ENCODE peak calls at places on chromosomes 3 and 15, in four cellular contexts. One of them, this sample, is unnamed.

GRCh38 chr3:177538064-177538742 is 340.9 kb upstream of the TBL1XR1 start:
- DNase-seq in breast epithelium: no peak
- DNase-seq in CD8-positive, alpha-beta T cell: no peak
- DNase-seq in uterus: no peak
- DNase-seq in this sample: no peak

GRCh38 chr3:31565288-31565687 is 32.6 kb downstream of the STT3B start:
- DNase-seq in breast epithelium: no peak
- DNase-seq in CD8-positive, alpha-beta T cell: no peak
- DNase-seq in uterus: no peak
- DNase-seq in this sample: no peak

GRCh38 chr15:42444415-42445063 is 46.4 kb downstream of the ZNF106 start:
- DNase-seq in breast epithelium: no peak
- DNase-seq in CD8-positive, alpha-beta T cell: no peak
- DNase-seq in uterus: no peak
- DNase-seq in this sample: no peak

GRCh38 chr3:195451373-195452000 is 8.7 kb upstream of the ACAP2 start:
- DNase-seq in breast epithelium: no peak
- DNase-seq in CD8-positive, alpha-beta T cell: no peak
- DNase-seq in uterus: no peak
- DNase-seq in this sample: peak; percentile 44

GRCh38 chr3:125219261-125219701 is 6.7 kb upstream of the SLC12A8 start:
- DNase-seq in breast epithelium: no peak
- DNase-seq in CD8-positive, alpha-beta T cell: no peak
- DNase-seq in uterus: no peak
- DNase-seq in this sample: no peak

GRCh38 chr15:33234019-33234418 is 39.5 kb upstream of the FMN1 start:
- DNase-seq in breast epithelium: no peak
- DNase-seq in CD8-positive, alpha-beta T cell: no peak
- DNase-seq in uterus: no peak
- DNase-seq in this sample: no peak

GRCh38 chr15:32908135-32908801 is 190.5 kb downstream of the GREM1 start:
- DNase-seq in breast epithelium: no peak
- DNase-seq in CD8-positive, alpha-beta T cell: no peak
- DNase-seq in uterus: no peak
- DNase-seq in this sample: no peak

GRCh38 chr3:139202226-139202958 is 141.4 kb upstream of the MRPS22 start:
- DNase-seq in breast epithelium: no peak
- DNase-seq in CD8-positive, alpha-beta T cell: no peak
- DNase-seq in uterus: no peak
- DNase-seq in this sample: no peak

GRCh38 chr3:52865994-52866393 is 31.2 kb upstream of the MUSTN1 start:
- DNase-seq in breast epithelium: no peak
- DNase-seq in CD8-positive, alpha-beta T cell: no peak
- DNase-seq in uterus: no peak
- DNase-seq in this sample: peak; percentile 32

GRCh38 chr3:157146664-157147082 is 13.3 kb downstream of the CCNL1 start:
- DNase-seq in breast epithelium: no peak
- DNase-seq in CD8-positive, alpha-beta T cell: no peak
- DNase-seq in uterus: no peak
- DNase-seq in this sample: no peak

GRCh38 chr3:6667354-6667753 is 193.6 kb upstream of the GRM7 start:
- DNase-seq in breast epithelium: no peak
- DNase-seq in CD8-positive, alpha-beta T cell: no peak
- DNase-seq in uterus: no peak
- DNase-seq in this sample: no peak

GRCh38 chr15:38041576-38041975 is 107.1 kb downstream of the TMCO5A start:
- DNase-seq in breast epithelium: no peak
- DNase-seq in CD8-positive, alpha-beta T cell: no peak
- DNase-seq in uterus: no peak
- DNase-seq in this sample: no peak

GRCh38 chr15:44427756-44428724 is 611 bp downstream of the CTDSPL2 start:
- DNase-seq in breast epithelium: no peak
- DNase-seq in CD8-positive, alpha-beta T cell: no peak
- DNase-seq in uterus: no peak
- DNase-seq in this sample: no peak

GRCh38 chr15:40825661-40826088 is 2.8 kb downstream of the PPP1R14D start:
- DNase-seq in breast epithelium: no peak
- DNase-seq in CD8-positive, alpha-beta T cell: no peak
- DNase-seq in uterus: no peak
- DNase-seq in this sample: no peak

GRCh38 chr3:54550216-54550977 is 377.5 kb downstream of the LRTM1 start:
- DNase-seq in breast epithelium: no peak
- DNase-seq in CD8-positive, alpha-beta T cell: no peak
- DNase-seq in uterus: no peak
- DNase-seq in this sample: no peak

GRCh38 chr15:57505949-57506391 is 85.7 kb upstream of the MYZAP start:
- DNase-seq in breast epithelium: peak; percentile 86
- DNase-seq in CD8-positive, alpha-beta T cell: no peak
- DNase-seq in uterus: peak; percentile 44
- DNase-seq in this sample: peak; percentile 88

GRCh38 chr3:89964347-89964746 is 856.9 kb downstream of the EPHA3 start:
- DNase-seq in breast epithelium: no peak
- DNase-seq in CD8-positive, alpha-beta T cell: no peak
- DNase-seq in uterus: no peak
- DNase-seq in this sample: no peak

GRCh38 chr3:133956333-133956732 is 60.7 kb upstream of the RAB6B start:
- DNase-seq in breast epithelium: no peak
- DNase-seq in CD8-positive, alpha-beta T cell: no peak
- DNase-seq in uterus: no peak
- DNase-seq in this sample: no peak

GRCh38 chr15:51229907-51230328 is 108.5 kb downstream of the CYP19A1 start:
- DNase-seq in breast epithelium: no peak
- DNase-seq in CD8-positive, alpha-beta T cell: no peak
- DNase-seq in uterus: no peak
- DNase-seq in this sample: no peak

GRCh38 chr3:9468460-9468859 is 71.0 kb downstream of the SETD5 start:
- DNase-seq in breast epithelium: no peak
- DNase-seq in CD8-positive, alpha-beta T cell: no peak
- DNase-seq in uterus: no peak
- DNase-seq in this sample: no peak

GRCh38 chr3:143000525-143000924 is 845 bp upstream of the U2SURP start:
- DNase-seq in breast epithelium: no peak
- DNase-seq in CD8-positive, alpha-beta T cell: no peak
- DNase-seq in uterus: no peak
- DNase-seq in this sample: no peak

GRCh38 chr15:89171136-89172072 is 50.0 kb downstream of the RLBP1 start:
- DNase-seq in breast epithelium: no peak
- DNase-seq in CD8-positive, alpha-beta T cell: no peak
- DNase-seq in uterus: peak; percentile 37
- DNase-seq in this sample: no peak

GRCh38 chr15:69604050-69604378 is 151.4 kb downstream of the RPLP1 start:
- DNase-seq in breast epithelium: no peak
- DNase-seq in CD8-positive, alpha-beta T cell: no peak
- DNase-seq in uterus: no peak
- DNase-seq in this sample: peak; percentile 21

GRCh38 chr15:27412413-27412812 is 441.4 kb downstream of the GABRG3 start:
- DNase-seq in breast epithelium: no peak
- DNase-seq in CD8-positive, alpha-beta T cell: no peak
- DNase-seq in uterus: no peak
- DNase-seq in this sample: no peak

GRCh38 chr15:71044006-71044405 is 71.3 kb upstream of the THSD4 start:
- DNase-seq in breast epithelium: no peak
- DNase-seq in CD8-positive, alpha-beta T cell: no peak
- DNase-seq in uterus: no peak
- DNase-seq in this sample: no peak

GRCh38 chr3:109364088-109364487 is 26.7 kb upstream of the DPPA4 start:
- DNase-seq in breast epithelium: no peak
- DNase-seq in CD8-positive, alpha-beta T cell: no peak
- DNase-seq in uterus: no peak
- DNase-seq in this sample: no peak

GRCh38 chr3:12536423-12536822 is 8.9 kb downstream of the MKRN2OS start:
- DNase-seq in breast epithelium: no peak
- DNase-seq in CD8-positive, alpha-beta T cell: no peak
- DNase-seq in uterus: no peak
- DNase-seq in this sample: no peak

GRCh38 chr3:151890721-151891141 is 17.3 kb downstream of the SUCNR1 start:
- DNase-seq in breast epithelium: no peak
- DNase-seq in CD8-positive, alpha-beta T cell: no peak
- DNase-seq in uterus: no peak
- DNase-seq in this sample: no peak

GRCh38 chr3:42843730-42844713 is 31.7 kb downstream of the CYP8B1 start:
- DNase-seq in breast epithelium: no peak
- DNase-seq in CD8-positive, alpha-beta T cell: no peak
- DNase-seq in uterus: peak; percentile 48
- DNase-seq in this sample: no peak

GRCh38 chr3:42841332-42841731 is 32.1 kb downstream of the ACKR2 start:
- DNase-seq in breast epithelium: no peak
- DNase-seq in CD8-positive, alpha-beta T cell: no peak
- DNase-seq in uterus: no peak
- DNase-seq in this sample: no peak

GRCh38 chr3:42836545-42837123 is 27.4 kb downstream of the ACKR2 start:
- DNase-seq in breast epithelium: no peak
- DNase-seq in CD8-positive, alpha-beta T cell: no peak
- DNase-seq in uterus: no peak
- DNase-seq in this sample: no peak

GRCh38 chr3:42838571-42838970 is 29.3 kb downstream of the ACKR2 start:
- DNase-seq in breast epithelium: no peak
- DNase-seq in CD8-positive, alpha-beta T cell: no peak
- DNase-seq in uterus: no peak
- DNase-seq in this sample: no peak

DNA sequence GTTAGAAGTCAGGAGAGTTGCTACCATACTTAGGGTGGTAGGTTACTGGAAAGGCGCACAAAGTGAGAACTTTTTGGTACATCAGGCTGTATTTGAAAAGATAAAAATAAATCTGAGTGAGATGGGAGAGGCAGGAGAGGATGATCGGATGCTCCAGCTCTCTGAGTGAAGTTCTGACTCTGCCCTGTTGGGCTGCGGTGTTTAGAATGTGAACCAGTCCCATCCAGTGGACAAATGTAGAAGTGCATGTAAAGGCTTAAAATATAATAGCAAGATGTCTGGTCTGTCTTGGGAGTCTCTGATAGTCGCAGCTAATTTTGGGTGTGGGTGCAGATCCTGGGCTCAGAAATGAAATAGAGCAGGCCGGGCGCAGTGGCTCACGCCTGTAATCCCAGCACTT is 30.4 kb downstream of the ACKR2 start:
- DNase-seq in breast epithelium: no peak
- DNase-seq in CD8-positive, alpha-beta T cell: no peak
- DNase-seq in uterus: peak; percentile 52
- DNase-seq in this sample: no peak
- H3K4me3 ChIP-seq in breast epithelium: no peak overlapping the region
- H3K4me3 ChIP-seq in CD8-positive, alpha-beta T cell: no peak overlapping the region
- H3K4me3 ChIP-seq in uterus: no peak overlapping the region
- H3K4me3 ChIP-seq in this sample: no peak overlapping the region

GRCh38 chr3:86934851-86935250 is 56.1 kb downstream of the VGLL3 start:
- DNase-seq in breast epithelium: no peak
- DNase-seq in CD8-positive, alpha-beta T cell: no peak
- DNase-seq in uterus: no peak
- DNase-seq in this sample: no peak

GRCh38 chr3:86929046-86929445 is 61.9 kb downstream of the VGLL3 start:
- DNase-seq in breast epithelium: no peak
- DNase-seq in CD8-positive, alpha-beta T cell: no peak
- DNase-seq in uterus: no peak
- DNase-seq in this sample: no peak

GRCh38 chr3:86930831-86931230 is 60.1 kb downstream of the VGLL3 start:
- DNase-seq in breast epithelium: no peak
- DNase-seq in CD8-positive, alpha-beta T cell: no peak
- DNase-seq in uterus: no peak
- DNase-seq in this sample: no peak
- H3K4me3 ChIP-seq in breast epithelium: no peak overlapping the region
- H3K4me3 ChIP-seq in CD8-positive, alpha-beta T cell: no peak overlapping the region
- H3K4me3 ChIP-seq in uterus: no peak overlapping the region
- H3K4me3 ChIP-seq in this sample: no peak overlapping the region

DNA sequence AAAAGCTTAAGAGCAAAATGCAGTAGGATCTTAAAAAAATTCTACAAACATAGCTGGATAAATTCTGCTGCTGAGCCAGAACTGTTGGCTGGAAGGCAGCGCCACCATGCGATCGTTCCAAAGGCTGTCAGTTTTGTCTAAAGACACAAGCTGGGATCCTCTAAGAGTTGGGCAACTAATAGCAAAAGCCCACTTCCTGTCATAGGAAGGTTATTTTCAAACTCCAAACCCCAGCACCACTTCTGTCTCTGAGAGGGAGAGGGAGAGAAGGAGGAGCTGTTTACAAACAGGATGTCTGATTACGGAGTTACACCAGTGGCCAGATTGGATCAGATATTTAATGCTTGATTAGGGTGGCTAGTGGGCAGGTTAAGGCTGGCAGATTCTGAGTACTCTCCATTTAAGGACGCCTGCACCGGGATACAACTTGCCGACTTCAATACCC is 44.0 kb downstream of the EIF4E3 start:
- DNase-seq in breast epithelium: peak; percentile 70
- DNase-seq in CD8-positive, alpha-beta T cell: peak; percentile 10
- DNase-seq in uterus: peak; percentile 59
- DNase-seq in this sample: peak; percentile 77
- H3K4me3 ChIP-seq in breast epithelium: no peak overlapping the region
- H3K4me3 ChIP-seq in CD8-positive, alpha-beta T cell: no peak overlapping the region
- H3K4me3 ChIP-seq in uterus: no peak overlapping the region
- H3K4me3 ChIP-seq in this sample: no peak overlapping the region

GRCh38 chr3:15375461-15376000 is 43.1 kb upstream of the SH3BP5 start:
- DNase-seq in breast epithelium: no peak
- DNase-seq in CD8-positive, alpha-beta T cell: no peak
- DNase-seq in uterus: no peak
- DNase-seq in this sample: peak; percentile 84

GRCh38 chr3:15380980-15381890 is 46.1 kb downstream of the METTL6 start:
- DNase-seq in breast epithelium: no peak
- DNase-seq in CD8-positive, alpha-beta T cell: no peak
- DNase-seq in uterus: no peak
- DNase-seq in this sample: no peak

GRCh38 chr3:15382405-15382923 is 44.9 kb downstream of the METTL6 start:
- DNase-seq in breast epithelium: no peak
- DNase-seq in CD8-positive, alpha-beta T cell: no peak
- DNase-seq in uterus: no peak
- DNase-seq in this sample: no peak

GRCh38 chr3:15372918-15373317 is 40.5 kb upstream of the SH3BP5 start:
- DNase-seq in breast epithelium: no peak
- DNase-seq in CD8-positive, alpha-beta T cell: no peak
- DNase-seq in uterus: no peak
- DNase-seq in this sample: no peak

DNA sequence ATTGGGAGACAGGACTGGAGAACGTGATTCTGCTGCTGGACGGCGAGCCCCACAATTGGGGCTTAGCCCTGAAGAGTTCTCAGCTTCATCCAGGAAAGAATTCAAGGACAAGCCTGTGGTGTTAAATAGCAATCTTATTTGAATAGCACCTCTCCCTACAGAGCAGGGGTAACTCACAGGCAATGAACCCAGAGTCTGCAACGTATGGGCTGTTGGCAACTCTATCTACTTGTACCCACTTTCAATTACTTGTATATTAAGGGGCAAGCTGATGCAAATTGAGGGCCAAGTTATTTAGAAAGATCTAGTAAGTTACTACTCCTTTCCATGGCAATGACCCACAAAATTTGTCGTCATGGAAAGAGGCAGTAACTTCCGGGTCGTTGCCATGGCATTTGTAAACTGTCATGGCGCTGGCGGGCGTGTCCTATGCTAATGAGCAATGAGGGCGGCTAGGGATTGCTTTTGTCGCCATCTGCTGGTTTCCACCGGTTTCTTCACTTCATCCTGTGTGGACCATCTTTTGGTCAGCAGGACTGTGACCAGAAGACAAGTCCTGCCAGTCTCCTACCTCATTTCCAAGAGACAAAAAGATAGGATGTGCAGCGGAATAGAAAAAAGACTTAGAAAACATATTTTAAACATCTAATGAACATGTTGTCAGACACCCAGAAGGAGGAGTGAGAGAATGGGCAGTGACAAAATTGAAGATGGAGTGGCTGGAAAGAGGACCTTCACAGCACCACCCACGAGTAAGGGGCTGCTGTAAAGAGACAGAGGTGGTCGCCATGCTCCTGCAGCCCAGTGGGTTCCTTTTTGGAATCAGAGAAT is 45.8 kb upstream of the SH3BP5 start:
- DNase-seq in breast epithelium: peak; percentile 90
- DNase-seq in CD8-positive, alpha-beta T cell: peak; percentile 88
- DNase-seq in uterus: peak; percentile 97
- DNase-seq in this sample: no peak
- H3K4me3 ChIP-seq in breast epithelium: no peak overlapping the region
- H3K4me3 ChIP-seq in CD8-positive, alpha-beta T cell: no peak overlapping the region
- H3K4me3 ChIP-seq in uterus: no peak overlapping the region
- H3K4me3 ChIP-seq in this sample: no peak overlapping the region

This sample was measured in upper lobe of left lung.